ENCODE peak calls at places on chromosomes 4 and X, in five cellular contexts. N is H1, G is GM12878, M is SK-N-SH, V is K562. D is an unnamed sample.

GRCh38 chrX:115709039-115709438 is 148.1 kb downstream of the PLS3 start:
- DNase-seq in N (no peak), G (no peak), M (no peak), V (no peak), D (no peak)

GRCh38 chr4:150583287-150584197 is 1.6 kb downstream of the MAB21L2 start:
- DNase-seq in N (no peak), G (no peak), M (peak), V (no peak), D (no peak)

GRCh38 chr4:183959349-183959748 is 54.2 kb downstream of the STOX2 start:
- DNase-seq in N (no peak), G (no peak), M (peak), V (no peak), D (no peak)

GRCh38 chr4:81031389-81032173 is 1.1 kb downstream of the BMP3 start:
- DNase-seq in N (no peak), G (no peak), M (peak), V (no peak), D (no peak)

GRCh38 chr4:17719106-17719505 is 62.3 kb downstream of the FAM184B start:
- DNase-seq in N (no peak), G (no peak), M (no peak), V (no peak), D (peak)

GRCh38 chrX:17082831-17083230 is 136.4 kb downstream of the REPS2 start:
- DNase-seq in N (no peak), G (no peak), M (peak), V (peak), D (peak)

GRCh38 chr4:148152868-148153630 is 289.2 kb downstream of the NR3C2 start:
- DNase-seq in N (no peak), G (no peak), M (no peak), V (no peak), D (no peak)

GRCh38 chrX:131332331-131332730 is 43.2 kb upstream of the IGSF1 start:
- DNase-seq in N (no peak), G (no peak), M (no peak), V (peak), D (no peak)

GRCh38 chr4:95761871-95762270 is 78.0 kb upstream of the PDHA2 start:
- DNase-seq in N (no peak), G (no peak), M (no peak), V (no peak), D (no peak)

GRCh38 chr4:88275516-88275915 is 8.8 kb downstream of the PPM1K start:
- DNase-seq in N (no peak), G (no peak), M (no peak), V (no peak), D (no peak)

GRCh38 chrX:12966151-12966550 is 8.8 kb upstream of the TMSB4X start:
- DNase-seq in N (no peak), G (no peak), M (no peak), V (no peak), D (no peak)

GRCh38 chr4:184850431-184851199 is 24.8 kb upstream of the ACSL1 start:
- DNase-seq in N (no peak), G (no peak), M (no peak), V (no peak), D (no peak)

GRCh38 chrX:51837926-51838325 is 55.5 kb upstream of the MAGED1 start:
- DNase-seq in N (no peak), G (no peak), M (peak), V (no peak), D (no peak)

DNA sequence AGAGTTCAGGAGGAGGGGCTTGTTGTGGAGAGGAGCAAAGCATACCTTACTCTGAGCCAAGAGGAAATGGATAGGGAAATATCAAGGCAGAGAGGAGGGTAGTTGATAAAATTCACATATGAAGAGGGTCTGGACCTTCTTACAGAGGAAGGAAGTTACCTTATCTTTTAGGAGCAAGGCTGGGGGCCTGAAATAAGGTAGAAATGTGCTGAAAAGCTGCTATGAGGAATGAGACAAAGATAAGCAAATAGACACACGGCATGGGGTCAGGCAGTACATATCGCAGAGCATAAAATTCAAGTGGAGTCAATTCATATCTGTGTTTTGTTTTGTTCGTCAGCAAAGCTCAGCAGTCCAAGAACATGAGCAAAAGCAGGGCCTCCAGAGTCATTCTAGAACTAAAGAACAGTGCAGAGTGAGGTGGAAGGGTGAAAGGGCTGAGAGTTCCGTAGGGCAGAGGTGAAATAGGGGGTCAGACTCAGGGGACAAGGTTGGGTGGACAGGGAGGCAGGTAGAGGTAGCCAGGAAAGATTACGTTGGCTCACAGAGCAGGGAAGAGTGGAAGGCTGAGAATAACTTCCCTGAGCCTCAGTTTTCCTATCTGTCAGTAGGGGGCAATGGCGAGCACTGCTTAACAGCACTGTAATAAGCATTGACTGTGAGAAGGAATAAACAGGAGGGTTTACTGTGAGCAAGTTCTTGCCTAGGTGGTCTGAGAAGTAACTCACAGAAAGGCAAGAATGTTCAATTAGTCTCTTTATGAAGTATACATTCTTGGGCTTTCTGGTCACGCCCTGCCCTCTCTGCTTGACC is 9.2 kb downstream of the VSIG4 start:
- DNase-seq in N (no peak), G (no peak), M (peak), V (peak), D (no peak)
- TF ChIP-seq CHD2 in N (no peak), G (no peak), M (no peak), V (no peak), D (no peak)

GRCh38 chr4:174120446-174121142 is 162.9 kb downstream of the FBXO8 start:
- DNase-seq in N (no peak), G (no peak), M (peak), V (peak), D (peak)

GRCh38 chr4:174117445-174117844 is 166.0 kb downstream of the FBXO8 start:
- DNase-seq in N (no peak), G (no peak), M (peak), V (no peak), D (no peak)

GRCh38 chr4:174119818-174120217 is 163.6 kb downstream of the FBXO8 start:
- DNase-seq in N (no peak), G (no peak), M (no peak), V (no peak), D (no peak)

GRCh38 chr4:174118171-174118570 is 165.3 kb downstream of the FBXO8 start:
- DNase-seq in N (no peak), G (no peak), M (peak), V (peak), D (no peak)

DNA sequence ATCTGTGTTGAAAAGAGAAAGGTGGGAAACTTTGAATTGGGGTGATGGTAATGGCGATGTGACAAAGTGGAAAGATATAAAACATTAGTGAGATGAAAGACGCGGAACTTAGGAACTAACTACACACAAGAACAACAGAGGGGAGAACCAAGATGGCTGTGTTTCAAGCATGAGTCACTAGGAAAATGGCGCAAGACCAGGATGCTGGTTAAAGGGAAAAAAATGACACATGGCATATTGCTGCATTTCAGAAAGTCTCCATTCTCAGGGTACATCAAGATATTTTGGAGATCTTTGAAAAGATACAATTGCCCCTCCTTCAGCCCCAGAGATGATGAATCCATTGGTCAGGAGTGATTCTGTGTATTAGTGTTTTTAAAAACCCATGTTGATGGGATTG is 164.4 kb downstream of the FBXO8 start:
- DNase-seq in N (no peak), G (no peak), M (peak), V (no peak), D (peak)
- TF ChIP-seq CHD2 in N (no peak), G (no peak), M (no peak), V (no peak), D (no peak)

GRCh38 chr4:7186516-7187296 is 5.6 kb upstream of the SORCS2 start:
- DNase-seq in N (no peak), G (no peak), M (no peak), V (no peak), D (no peak)

GRCh38 chr4:7183780-7184460 is 8.4 kb upstream of the SORCS2 start:
- DNase-seq in N (no peak), G (no peak), M (no peak), V (no peak), D (no peak)

GRCh38 chr4:7185487-7186030 is 6.8 kb upstream of the SORCS2 start:
- DNase-seq in N (no peak), G (no peak), M (no peak), V (no peak), D (no peak)

GRCh38 chr4:7186081-7186480 is 6.3 kb upstream of the SORCS2 start:
- DNase-seq in N (no peak), G (no peak), M (peak), V (peak), D (peak)

GRCh38 chr4:7183161-7183560 is 9.2 kb upstream of the SORCS2 start:
- DNase-seq in N (no peak), G (no peak), M (no peak), V (no peak), D (no peak)
- TF ChIP-seq CHD2 in N (no peak), G (no peak), M (no peak), V (no peak), D (no peak)

DNA sequence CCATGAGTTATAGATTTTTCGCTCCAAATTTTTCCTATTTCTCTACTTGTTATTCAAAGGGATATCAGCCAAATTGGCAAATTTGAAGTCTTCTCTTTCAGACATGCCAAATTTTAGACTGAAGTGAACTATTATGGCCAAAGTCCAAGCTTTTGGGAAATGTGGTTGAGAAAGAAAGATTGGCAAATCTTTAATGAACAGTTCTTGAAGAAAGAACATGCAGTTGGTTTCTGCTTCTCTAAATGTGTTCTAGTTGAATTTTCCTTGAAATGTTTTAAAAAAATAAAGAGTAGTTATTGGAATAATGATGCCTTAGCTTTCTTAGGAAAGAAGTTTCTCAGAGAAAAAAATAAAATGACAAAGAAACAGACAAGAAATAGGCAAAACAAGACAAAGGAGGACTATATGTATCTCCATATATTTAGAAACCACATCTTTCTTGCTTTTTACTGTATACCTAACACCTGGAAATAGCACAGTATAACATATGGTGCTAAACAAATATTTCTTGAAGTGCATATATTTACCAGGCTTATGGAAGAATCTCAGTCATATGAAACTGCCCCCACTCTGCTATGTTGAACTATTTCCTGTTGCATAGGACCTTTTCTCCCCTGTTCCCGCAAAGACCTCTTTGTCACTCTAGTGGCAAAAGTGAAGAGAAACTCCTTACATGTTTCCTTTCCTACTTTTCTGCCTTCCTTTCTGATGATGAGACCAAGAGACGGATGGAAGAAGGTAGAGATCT is 250.0 kb downstream of the ARHGAP24 start:
- DNase-seq in N (no peak), G (no peak), M (no peak), V (no peak), D (no peak)
- TF ChIP-seq CHD2 in N (no peak), G (no peak), M (no peak), V (no peak), D (no peak)

GRCh38 chr4:174663254-174663653 is 141.0 kb upstream of the HPGD start:
- DNase-seq in N (no peak), G (no peak), M (no peak), V (no peak), D (no peak)
- TF ChIP-seq CHD2 in N (no peak), G (no peak), M (no peak), V (no peak), D (no peak)

GRCh38 chr4:72280252-72280651 is 248.5 kb downstream of the NPFFR2 start:
- DNase-seq in N (no peak), G (no peak), M (no peak), V (no peak), D (no peak)
- TF ChIP-seq CHD2 in N (no peak), G (no peak), M (no peak), V (no peak), D (no peak)

DNA sequence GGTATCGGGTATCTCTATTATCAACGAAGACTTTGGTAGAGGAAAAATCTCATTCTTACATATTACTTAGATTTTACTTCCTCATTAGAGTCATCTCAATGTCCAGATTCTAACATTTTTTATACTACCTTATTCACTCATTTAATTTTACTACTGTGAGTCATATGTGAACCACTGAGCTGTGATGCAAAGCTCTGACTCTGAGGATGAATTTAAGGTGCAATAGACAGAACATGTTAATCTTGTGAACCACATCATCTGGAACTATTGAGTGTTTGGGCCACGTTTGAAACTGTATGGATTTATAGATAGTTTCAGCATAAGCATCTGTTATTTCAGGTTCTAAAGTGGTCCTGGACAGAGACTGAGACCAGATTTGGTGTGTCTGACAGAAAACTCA is 78.4 kb downstream of the PWWP3B start:
- DNase-seq in N (no peak), G (no peak), M (no peak), V (no peak), D (no peak)
- TF ChIP-seq CHD2 in N (no peak), G (no peak), M (no peak), V (no peak), D (no peak)

DNA sequence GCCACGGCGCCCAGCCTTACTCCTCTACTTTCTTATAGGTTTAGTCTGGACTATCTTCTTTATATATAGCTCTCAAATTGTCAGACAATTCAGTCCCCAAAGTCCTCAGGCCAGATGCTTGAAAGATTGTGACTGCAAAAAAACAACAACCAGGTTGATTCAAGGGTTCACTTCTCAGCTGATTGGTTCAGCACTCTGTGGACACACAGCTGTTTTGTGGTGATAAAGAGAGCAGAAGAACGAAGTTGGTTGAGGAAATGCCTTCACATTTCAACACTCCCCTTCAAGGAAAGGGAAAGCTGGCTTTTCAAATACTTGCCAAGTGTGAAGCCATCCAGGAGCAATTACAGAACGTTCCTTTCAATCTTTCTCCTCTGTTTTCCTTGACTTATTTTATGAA is 166.8 kb downstream of the SHROOM3 start:
- DNase-seq in N (no peak), G (no peak), M (no peak), V (peak), D (no peak)
- TF ChIP-seq CHD2 in N (no peak), G (no peak), M (no peak), V (no peak), D (no peak)

D was measured in A549.